ENCODE peak calls at places on chromosome 11, in four cellular contexts. H is PC-3, Y is fibroblast of lung, L is heart left ventricle. V is an unnamed sample.

GRCh38 chr11:15170170-15170569 is 55.4 kb downstream of the INSC start:
- DNase-seq in L (no peak), H (no peak), Y (peak; percentile 6), V (no peak)

GRCh38 chr11:69880803-69881445 is 61.7 kb upstream of the FGF3 start:
- DNase-seq in H (no peak), Y (no peak), L (peak; percentile 15), V (no peak)

GRCh38 chr11:70048279-70049024 is 29.7 kb upstream of the ANO1 start:
- DNase-seq in H (peak; percentile 99), L (no peak), Y (no peak), V (no peak)

GRCh38 chr11:45771194-45771941 is 33.6 kb upstream of the SLC35C1 start:
- DNase-seq in Y (peak; percentile 25), H (peak; percentile 67), L (peak; percentile 60), V (no peak)

GRCh38 chr11:71491531-71492329 is 35.3 kb upstream of the KRTAP5-7 start:
- DNase-seq in Y (no peak), L (no peak), H (no peak), V (no peak)

GRCh38 chr11:115613004-115613403 is 108.8 kb upstream of the CADM1 start:
- DNase-seq in Y (no peak), L (no peak), H (no peak), V (no peak)

GRCh38 chr11:130908770-130909625 is 7.3 kb downstream of the SNX19 start:
- DNase-seq in L (no peak), H (peak; percentile 51), Y (peak; percentile 92), V (no peak)

GRCh38 chr11:117872962-117873827 is 3.3 kb downstream of the FXYD6 start:
- DNase-seq in Y (no peak), L (no peak), H (no peak), V (no peak)

GRCh38 chr11:125165111-125165663 is 636 bp downstream of the PKNOX2 start:
- DNase-seq in Y (peak; percentile 54), L (no peak), H (peak; percentile 19), V (no peak)
- H3K4me3 ChIP-seq in Y (peak overlapping the region; percentile 65), L (peak overlapping the region; percentile 86), H (peak overlapping the region; percentile 78), V (peak overlapping the region; percentile 43)

GRCh38 chr11:44326615-44327475 is 16.9 kb upstream of the ALX4 start:
- DNase-seq in H (no peak), Y (no peak), L (no peak), V (no peak)
- TF ChIP-seq CTCF in H (no peak), Y (no peak), L (no peak), V (no peak)

DNA sequence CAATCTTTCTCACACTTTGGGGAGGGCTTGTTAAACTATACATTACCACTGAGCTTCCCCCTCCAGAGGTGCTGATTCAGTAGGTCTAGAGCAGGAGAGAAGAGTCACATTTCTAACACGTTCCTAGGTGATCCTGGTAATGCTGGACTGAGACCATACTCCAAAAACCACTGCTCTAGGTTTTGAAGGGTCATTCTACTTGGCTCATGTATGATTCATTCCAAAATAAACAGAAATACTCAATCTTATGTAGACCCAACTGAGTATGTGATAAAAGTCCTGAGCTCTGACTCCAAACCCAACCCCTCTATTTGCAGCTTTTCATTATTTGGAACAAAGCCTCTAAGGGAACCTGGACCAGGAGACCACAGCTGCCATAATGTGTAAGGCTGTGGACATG is 782.9 kb upstream of the CCDC90B start:
- DNase-seq in H (no peak), L (no peak), Y (no peak), V (no peak)
- H3K36me3 ChIP-seq in H (no peaks in the 10 kb centered on the region), L (no peaks in the 10 kb centered on the region), Y (no peaks in the 10 kb centered on the region), V (no peaks in the 10 kb centered on the region)

DNA sequence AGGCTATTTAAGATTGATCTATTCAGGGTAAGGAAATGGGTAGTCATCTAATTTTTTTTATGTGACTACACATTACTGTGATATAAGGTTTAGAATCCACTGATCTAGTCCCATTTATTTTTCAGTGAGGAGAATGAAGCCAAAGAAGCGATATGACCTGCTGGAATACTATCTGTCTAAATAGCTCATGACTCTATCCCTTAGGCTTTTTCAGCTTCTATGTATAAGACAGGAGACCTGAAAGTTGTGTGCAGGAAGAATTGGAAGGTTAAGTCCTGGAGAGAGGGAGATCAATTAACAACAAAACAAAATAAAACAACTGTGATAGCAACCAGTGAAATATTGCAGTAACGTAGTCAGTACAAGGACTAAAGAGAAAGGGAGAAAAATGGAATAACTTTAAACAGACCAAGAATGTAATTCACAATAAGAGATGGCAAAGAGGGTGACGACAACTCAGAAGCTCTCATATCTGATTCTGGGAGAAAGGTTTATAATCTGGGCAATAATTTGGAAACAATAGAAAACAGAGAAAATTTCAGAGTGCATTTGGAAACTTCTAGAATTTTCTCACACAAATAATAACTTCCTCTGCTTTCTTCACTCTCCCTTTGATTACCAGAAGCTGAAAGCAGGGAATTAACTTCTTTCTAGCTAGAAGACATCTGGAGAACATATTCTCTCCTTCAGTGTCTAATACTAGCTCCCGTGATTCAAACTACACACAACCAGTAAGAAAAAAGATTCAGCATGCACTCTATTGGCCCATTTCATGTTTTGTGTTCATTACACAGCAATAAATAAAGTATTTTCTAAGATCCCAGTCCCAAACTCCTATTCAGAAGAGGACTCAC is 19.2 kb upstream of the CASP12 start:
- DNase-seq in L (no peak), H (no peak), Y (no peak), V (no peak)
- H3K4me3 ChIP-seq in L (peak overlapping the region; percentile 60), H (peak overlapping the region; percentile 64), Y (peak overlapping the region; percentile 59), V (no peak overlapping the region)

GRCh38 chr11:1257366-1257765 is 34.5 kb downstream of the MUC5B start:
- DNase-seq in H (no peak), L (no peak), Y (no peak), V (no peak)

GRCh38 chr11:1254733-1255132 is 31.9 kb downstream of the MUC5B start:
- DNase-seq in H (no peak), Y (no peak), L (no peak), V (no peak)

GRCh38 chr11:1257916-1258315 is 35.0 kb downstream of the MUC5B start:
- DNase-seq in H (no peak), L (no peak), Y (no peak), V (no peak)

GRCh38 chr11:1255151-1255550 is 32.3 kb downstream of the MUC5B start:
- DNase-seq in H (no peak), Y (no peak), L (no peak), V (no peak)

GRCh38 chr11:1256257-1257045 is 33.6 kb downstream of the MUC5B start:
- DNase-seq in H (no peak), Y (no peak), L (no peak), V (no peak)
- TF ChIP-seq CTCF in H (no peak), Y (no peak), L (no peak), V (no peak)

DNA sequence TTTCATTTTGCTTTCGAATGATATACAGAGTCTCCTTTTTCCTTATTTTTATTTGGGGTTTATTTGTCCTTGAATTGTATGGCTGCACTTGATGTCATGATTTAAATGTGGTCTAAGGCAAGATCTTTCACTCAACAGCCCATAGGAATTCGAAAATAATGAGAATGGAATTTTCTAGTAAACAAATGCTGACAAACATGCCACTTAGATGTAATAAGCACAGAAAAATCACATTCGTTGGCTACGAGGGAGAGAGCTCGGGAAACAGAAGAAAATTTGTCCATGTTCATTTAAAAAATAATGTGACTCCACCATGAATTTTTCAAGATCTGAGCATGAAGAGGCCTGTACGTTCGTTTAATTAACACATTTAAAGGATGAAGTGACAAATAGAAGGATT is 73.0 kb downstream of the BLID start:
- DNase-seq in L (no peak), Y (no peak), H (no peak), V (no peak)
- H3K36me3 ChIP-seq in L (no peaks in the 10 kb centered on the region), Y (no peaks in the 10 kb centered on the region), H (no peaks in the 10 kb centered on the region), V (no peaks in the 10 kb centered on the region)

GRCh38 chr11:68128682-68129327 is 7.6 kb upstream of the CHKA start:
- DNase-seq in L (peak; percentile 78), H (no peak), Y (peak; percentile 86), V (no peak)
- H3K4me3 ChIP-seq in L (peak overlapping the region; percentile 70), H (no peak overlapping the region), Y (peak overlapping the region; percentile 49), V (peak overlapping the region; percentile 38)

DNA sequence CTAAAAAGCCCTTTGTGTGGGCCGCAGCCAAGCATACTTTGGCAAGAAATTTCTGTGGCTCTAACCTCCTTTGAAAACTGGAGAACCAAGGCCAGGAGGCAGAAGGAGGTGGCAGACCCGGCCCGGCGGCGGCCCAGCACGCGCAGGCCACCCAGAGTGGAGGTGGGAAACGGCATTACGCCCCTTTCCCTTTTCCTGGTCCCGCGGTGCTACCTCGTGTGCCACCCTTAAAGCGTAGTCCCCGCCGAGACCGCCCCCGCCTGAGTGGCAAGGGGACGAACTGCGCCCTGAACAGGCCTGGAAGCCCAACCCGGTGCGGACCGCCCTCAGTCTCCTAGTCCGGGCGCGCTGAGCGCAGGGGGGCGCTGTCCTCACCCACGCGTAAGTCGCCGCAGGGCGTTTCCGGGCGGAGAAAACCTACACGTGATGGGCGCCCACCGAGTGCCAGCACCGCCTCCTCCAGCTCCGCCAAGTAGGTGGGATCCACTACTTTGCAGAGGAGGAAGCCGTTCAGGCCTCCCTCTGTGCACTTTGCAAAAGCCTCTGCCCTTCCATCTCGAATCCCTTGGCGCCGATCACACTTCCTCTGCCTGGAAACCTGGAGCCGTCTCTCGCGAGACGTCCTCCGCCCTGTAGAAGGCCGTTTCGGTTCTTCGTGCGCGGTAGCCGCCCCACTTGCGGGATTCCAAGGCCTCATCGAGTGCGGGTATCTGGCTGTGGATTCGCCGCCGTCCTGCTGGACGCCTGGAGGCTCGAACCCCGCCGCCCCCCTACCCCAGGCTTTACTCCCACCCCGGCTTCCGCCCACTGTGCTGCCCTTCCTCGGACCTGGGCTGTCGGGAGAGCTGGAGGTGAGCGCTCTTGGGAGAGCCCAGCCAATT is at the start of gene ACCS:
- DNase-seq in H (peak; percentile 84), L (peak; percentile 97), Y (peak; percentile 97), V (peak; percentile 69)
- TF ChIP-seq CTCF in H (peak; percentile 70), L (peak; percentile 79), Y (peak; percentile 70), V (peak; percentile 90)

GRCh38 chr11:12219732-12220131 is 109.3 kb downstream of the MICAL2 start:
- DNase-seq in Y (peak; percentile 71), H (no peak), L (no peak), V (no peak)
- H3K36me3 ChIP-seq in Y (peaks cover 34% of the 10 kb centered on the region), H (peaks cover 32% of the 10 kb centered on the region), L (peaks cover 3% of the 10 kb centered on the region), V (peaks cover 6% of the 10 kb centered on the region)